ENCODE peak calls at places on chromosomes 7 and 10, in five cellular contexts. Y, P, T, D and E are unnamed samples.

GRCh38 chr10:60099998-60100747 is 193.8 kb upstream of the CCDC6 start:
- DNase-seq in D (peak), T (peak), P (peak), Y (no peak), E (peak)

GRCh38 chr7:102044984-102045673 is 227.7 kb downstream of the CUX1 start:
- DNase-seq in Y (no peak), D (peak), T (peak), P (no peak), E (peak)

GRCh38 chr7:1236132-1236655 is 3.5 kb downstream of the UNCX start:
- DNase-seq in D (no peak), T (no peak), P (no peak), Y (no peak), E (no peak)

GRCh38 chr7:41467596-41467995 is 235.3 kb downstream of the INHBA start:
- DNase-seq in T (no peak), D (no peak), Y (no peak), P (no peak), E (no peak)

GRCh38 chr7:114539575-114539974 is 125.0 kb downstream of the FOXP2 start:
- DNase-seq in D (peak), P (no peak), T (no peak), Y (no peak), E (no peak)

GRCh38 chr10:132687181-132687892 is 98.6 kb downstream of the NKX6-2 start:
- DNase-seq in P (no peak), D (no peak), Y (no peak), T (no peak), E (no peak)

GRCh38 chr10:83994351-83994750 is 145.0 kb upstream of the GHITM start:
- DNase-seq in D (no peak), T (no peak), Y (no peak), P (no peak), E (no peak)

GRCh38 chr10:7389346-7389745 is 21.5 kb downstream of the SFMBT2 start:
- DNase-seq in P (no peak), D (no peak), T (no peak), Y (no peak), E (no peak)

GRCh38 chr10:3467052-3467906 is 294.7 kb upstream of the PITRM1 start:
- DNase-seq in P (no peak), T (peak), D (peak), Y (no peak), E (peak)

GRCh38 chr7:156833311-156833710 is 59.7 kb downstream of the LMBR1 start:
- DNase-seq in T (no peak), D (no peak), P (no peak), Y (no peak), E (no peak)

GRCh38 chr7:132433286-132433685 is 143.0 kb downstream of the PLXNA4 start:
- DNase-seq in P (no peak), T (no peak), Y (no peak), D (no peak), E (no peak)